ENCODE peak calls at places on chromosomes 16 and 17, in five cellular contexts. O is tibial artery; G is SJCRH30; Q is CD4-positive, alpha-beta T cell; C is cardiac muscle cell. H is an unnamed sample.

GRCh38 chr17:13398853-13399252 is 202.9 kb downstream of the HS3ST3A1 start:
- DNase-seq in O (no peak), G (no peak), Q (no peak), C (no peak), H (no peak)

GRCh38 chr17:82835766-82836512 is 3.9 kb downstream of the ZNF750 start:
- DNase-seq in O (peak; percentile 13), G (peak; percentile 74), Q (no peak), C (no peak), H (no peak)

GRCh38 chr16:83900611-83901010 is 1.7 kb downstream of the MLYCD start:
- DNase-seq in O (no peak), G (no peak), Q (no peak), C (no peak), H (no peak)

GRCh38 chr17:71398706-71399620 is 721.9 kb upstream of the SOX9 start:
- DNase-seq in O (no peak), G (no peak), Q (no peak), C (peak; percentile 3), H (no peak)

GRCh38 chr17:48630925-48631692 is 5.0 kb upstream of the HOXB9 start:
- DNase-seq in O (no peak), G (no peak), Q (no peak), C (no peak), H (no peak)

GRCh38 chr17:59149051-59149450 is 5.9 kb downstream of the SKA2 start:
- DNase-seq in O (no peak), G (no peak), Q (no peak), C (no peak), H (no peak)

GRCh38 chr17:74059471-74059870 is 144.0 kb upstream of the RPL38 start:
- DNase-seq in O (no peak), G (no peak), Q (no peak), C (no peak), H (no peak)

GRCh38 chr16:30186444-30186781 is 3.0 kb downstream of the CORO1A start:
- DNase-seq in O (no peak), G (peak; percentile 2), Q (no peak), C (no peak), H (peak; percentile 6)

GRCh38 chr16:17106243-17106791 is 364.4 kb downstream of the XYLT1 start:
- DNase-seq in O (no peak), G (no peak), Q (no peak), C (no peak), H (no peak)

GRCh38 chr16:80285089-80285488 is 255.7 kb upstream of the DYNLRB2 start:
- DNase-seq in O (no peak), G (no peak), Q (no peak), C (no peak), H (no peak)

GRCh38 chr16:5622234-5622884 is 524.8 kb upstream of the EEF2KMT start:
- DNase-seq in O (no peak), G (no peak), Q (no peak), C (no peak), H (no peak)

GRCh38 chr16:5619314-5619713 is 521.7 kb upstream of the EEF2KMT start:
- DNase-seq in O (no peak), G (no peak), Q (no peak), C (no peak), H (no peak)

GRCh38 chr16:5615868-5616642 is 518.5 kb upstream of the EEF2KMT start:
- DNase-seq in O (no peak), G (peak; percentile 42), Q (peak; percentile 1), C (peak; percentile 4), H (no peak)

GRCh38 chr16:5616841-5617240 is 519.2 kb upstream of the EEF2KMT start:
- DNase-seq in O (no peak), G (no peak), Q (no peak), C (no peak), H (no peak)

DNA sequence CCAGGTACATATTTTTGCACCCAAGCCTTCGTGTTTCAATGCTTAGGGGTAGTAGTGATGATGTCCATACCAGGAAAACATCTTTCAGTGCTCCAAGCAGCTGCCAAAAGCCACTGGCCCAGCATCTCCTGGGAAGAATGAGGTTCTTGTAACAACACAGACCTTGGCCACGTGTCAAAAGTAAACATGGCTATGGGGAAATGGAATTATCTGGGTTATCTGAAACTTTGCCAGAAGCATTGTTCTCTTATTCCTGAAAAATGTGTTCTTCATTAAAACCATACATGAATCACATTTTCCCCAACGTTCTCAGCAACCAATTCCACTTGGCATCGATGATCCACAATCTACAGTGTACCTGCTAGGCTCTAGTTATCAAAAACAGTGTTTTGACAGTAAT is 524.2 kb upstream of the EEF2KMT start:
- DNase-seq in O (no peak), G (no peak), Q (no peak), C (peak; percentile 0), H (no peak)
- H3K9me3 ChIP-seq in O (no peaks in the 10 kb centered on the region), G (no peaks in the 10 kb centered on the region), Q (no peaks in the 10 kb centered on the region), C (no peaks in the 10 kb centered on the region), H (no peaks in the 10 kb centered on the region)

DNA sequence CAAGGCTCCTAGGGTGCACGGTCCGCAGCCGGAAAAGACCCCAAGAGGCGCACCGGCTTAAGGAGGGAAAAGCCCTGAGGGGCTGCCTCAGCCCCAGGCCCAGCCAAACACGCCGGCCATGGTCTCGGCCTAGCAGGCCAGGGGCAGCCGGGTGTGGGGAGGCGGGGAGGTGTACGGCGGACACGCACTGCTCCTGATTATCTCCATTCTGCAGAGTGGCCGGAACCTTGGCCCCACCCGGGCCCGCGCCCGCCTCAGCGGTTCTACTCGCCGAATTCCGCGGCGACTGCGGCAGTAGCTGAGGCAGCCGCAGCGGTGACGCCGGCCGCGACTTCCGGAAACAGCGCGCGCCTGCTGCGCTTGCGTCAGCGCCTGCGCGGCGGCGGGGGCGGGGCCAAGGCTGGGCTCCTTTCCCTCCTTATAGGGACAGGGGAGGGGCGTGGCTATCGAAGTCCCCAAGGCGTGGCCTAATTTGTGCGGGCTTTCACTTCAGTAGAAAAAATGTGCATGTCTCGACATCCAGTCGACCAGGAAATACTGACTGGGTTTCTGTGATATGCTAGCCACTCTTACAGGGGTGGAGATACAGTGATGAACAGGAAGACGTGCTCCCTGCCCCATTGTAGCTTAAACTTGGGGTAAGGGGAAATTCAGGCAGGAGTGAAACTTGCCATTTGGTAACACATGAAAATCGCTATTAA is at the start of gene PARN:
- DNase-seq in O (peak; percentile 95), G (peak; percentile 97), Q (peak; percentile 97), C (peak; percentile 97), H (peak; percentile 98)
- H3K9me3 ChIP-seq in O (no peaks in the 10 kb centered on the region), G (no peaks in the 10 kb centered on the region), Q (no peaks in the 10 kb centered on the region), C (no peaks in the 10 kb centered on the region), H (no peaks in the 10 kb centered on the region)

DNA sequence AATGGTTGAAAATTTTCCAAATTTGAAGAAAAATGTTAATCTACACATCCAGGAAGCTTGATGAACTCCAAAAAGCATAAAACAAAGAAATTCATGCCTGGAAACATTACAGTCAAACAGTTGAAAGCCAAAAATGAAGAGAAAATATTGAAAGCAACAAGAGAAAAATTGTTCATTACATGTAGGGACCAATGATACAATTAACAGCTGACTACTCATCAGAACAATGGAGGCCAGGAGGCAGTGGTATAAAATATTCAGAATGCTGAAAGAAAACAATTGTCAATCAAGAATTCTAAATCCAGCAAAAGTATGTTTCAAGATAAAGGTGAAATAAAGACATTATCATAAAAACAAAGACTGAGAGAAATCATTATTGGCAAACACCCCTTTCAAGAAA is 21.6 kb downstream of the RCVRN start:
- DNase-seq in O (no peak), G (no peak), Q (no peak), C (no peak), H (no peak)
- H3K9me3 ChIP-seq in O (no peaks in the 10 kb centered on the region), G (no peaks in the 10 kb centered on the region), Q (peaks cover 10% of the 10 kb centered on the region), C (no peaks in the 10 kb centered on the region), H (peaks cover 4% of the 10 kb centered on the region)

GRCh38 chr16:31754998-31755615 is 118.5 kb upstream of the ZNF267 start:
- DNase-seq in O (no peak), G (no peak), Q (no peak), C (no peak), H (no peak)
- H3K9me3 ChIP-seq in O (peaks cover 24% of the 10 kb centered on the region), G (peaks cover 47% of the 10 kb centered on the region), Q (peaks cover 93% of the 10 kb centered on the region), C (peaks cover 27% of the 10 kb centered on the region), H (peaks cover 61% of the 10 kb centered on the region)

GRCh38 chr16:35559911-35560636 is 2100.7 kb downstream of the TP53TG3F start:
- DNase-seq in O (no peak), G (no peak), Q (no peak), C (no peak), H (no peak)
- H3K9me3 ChIP-seq in O (no peaks in the 10 kb centered on the region), G (no peaks in the 10 kb centered on the region), Q (no peaks in the 10 kb centered on the region), C (no peaks in the 10 kb centered on the region), H (no peaks in the 10 kb centered on the region)

GRCh38 chr16:79003026-79003617 is 597.4 kb downstream of the MAF start:
- DNase-seq in O (no peak), G (no peak), Q (no peak), C (no peak), H (no peak)
- H3K9me3 ChIP-seq in O (no peaks in the 10 kb centered on the region), G (no peaks in the 10 kb centered on the region), Q (no peaks in the 10 kb centered on the region), C (no peaks in the 10 kb centered on the region), H (no peaks in the 10 kb centered on the region)

GRCh38 chr17:16622540-16623277 is 30.9 kb downstream of the ZNF624 start:
- DNase-seq in O (no peak), G (no peak), Q (no peak), C (no peak), H (no peak)

GRCh38 chr17:16623282-16623681 is 30.4 kb downstream of the ZNF624 start:
- DNase-seq in O (no peak), G (no peak), Q (no peak), C (no peak), H (no peak)

GRCh38 chr17:16617481-16618060 is 36.1 kb downstream of the ZNF624 start:
- DNase-seq in O (no peak), G (no peak), Q (no peak), C (no peak), H (no peak)
- H3K9me3 ChIP-seq in O (peaks cover 13% of the 10 kb centered on the region), G (peaks cover 60% of the 10 kb centered on the region), Q (peaks cover 74% of the 10 kb centered on the region), C (peaks cover 7% of the 10 kb centered on the region), H (peaks cover 19% of the 10 kb centered on the region)

DNA sequence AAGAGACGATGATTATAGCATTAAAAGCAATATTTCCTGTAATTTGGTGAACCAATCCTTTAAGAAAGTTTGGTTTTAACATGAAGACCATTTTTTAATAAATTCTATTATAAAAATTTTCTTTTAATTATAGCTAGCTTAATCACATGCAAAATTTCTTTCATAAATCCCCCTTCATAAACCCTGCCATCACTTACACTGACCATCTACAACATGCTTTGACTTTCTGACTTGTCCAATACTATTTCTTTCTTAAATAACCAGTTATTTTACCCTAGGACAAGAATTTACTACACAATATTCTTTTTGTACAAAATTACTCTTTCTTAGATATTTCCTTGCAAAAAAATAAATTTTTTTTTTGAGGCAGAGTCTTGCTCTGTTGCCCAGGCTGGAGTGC is 1334.8 kb downstream of the CDH11 start:
- DNase-seq in O (no peak), G (no peak), Q (no peak), C (no peak), H (no peak)
- H3K9me3 ChIP-seq in O (no peaks in the 10 kb centered on the region), G (peaks cover 14% of the 10 kb centered on the region), Q (peaks cover 5% of the 10 kb centered on the region), C (no peaks in the 10 kb centered on the region), H (no peaks in the 10 kb centered on the region)

GRCh38 chr16:35543486-35543885 is 2084.1 kb downstream of the TP53TG3F start:
- DNase-seq in O (no peak), G (no peak), Q (no peak), C (no peak), H (no peak)
- H3K9me3 ChIP-seq in O (no peaks in the 10 kb centered on the region), G (no peaks in the 10 kb centered on the region), Q (peaks cover 5% of the 10 kb centered on the region), C (peaks cover 5% of the 10 kb centered on the region), H (no peaks in the 10 kb centered on the region)

DNA sequence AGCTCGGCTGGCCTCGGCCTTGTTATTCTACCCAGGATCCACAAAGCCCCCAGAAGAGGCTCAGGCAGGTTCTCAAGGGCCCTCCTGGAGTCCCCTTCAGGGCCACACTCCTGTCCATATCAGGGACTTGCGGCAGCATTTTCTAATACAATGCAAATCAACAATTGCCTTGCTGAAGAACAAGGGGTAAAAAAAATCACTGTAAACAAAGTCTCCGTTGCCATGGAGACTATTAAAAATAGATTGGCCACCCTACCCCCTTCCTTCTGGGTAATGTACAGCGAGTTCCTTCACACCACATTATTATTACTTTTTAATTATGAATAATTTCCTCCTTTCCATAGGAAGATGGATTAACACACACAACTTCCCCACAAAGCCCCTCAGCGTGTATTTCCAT is 196.8 kb downstream of the RBFOX3 start:
- DNase-seq in O (no peak), G (no peak), Q (no peak), C (no peak), H (no peak)
- H3K9me3 ChIP-seq in O (no peaks in the 10 kb centered on the region), G (no peaks in the 10 kb centered on the region), Q (no peaks in the 10 kb centered on the region), C (no peaks in the 10 kb centered on the region), H (no peaks in the 10 kb centered on the region)

H was measured in T-helper 17 cell.